ENCODE peak calls at places on chromosomes 1 and 21, in eight cellular contexts. J is H7, U is hepatocyte, H is breast epithelium, A is psoas muscle, L is cardiac muscle cell, V is brain microvascular endothelial cell, T is right lobe of liver. B is an unnamed sample.
A peak's percentile ranks its signal among the peaks of the same experiment; 100 is the strongest.

GRCh38 chr1:65814752-65815151 is 22.1 kb downstream of the PDE4B start:
- DNase-seq in J (no peak), U (no peak), H (no peak), A (no peak), L (no peak), V (no peak), T (no peak), B (no peak)

GRCh38 chr1:208162903-208163302 is 81.3 kb downstream of the PLXNA2 start:
- DNase-seq in J (no peak), U (no peak), H (no peak), A (peak; percentile 81), L (no peak), V (no peak), T (no peak), B (no peak)

GRCh38 chr1:204592246-204592948 is 76.2 kb downstream of the MDM4 start:
- DNase-seq in J (no peak), U (no peak), H (no peak), A (no peak), L (no peak), V (no peak), T (no peak), B (no peak)

GRCh38 chr1:3049905-3050304 is 19.1 kb upstream of the PRDM16 start:
- DNase-seq in J (peak; percentile 19), U (no peak), H (no peak), A (no peak), L (no peak), V (no peak), T (no peak), B (no peak)

GRCh38 chr1:51305371-51305823 is 25.0 kb downstream of the TTC39A start:
- DNase-seq in J (peak; percentile 71), U (peak; percentile 53), H (no peak), A (no peak), L (no peak), V (no peak), T (peak; percentile 56), B (no peak)

GRCh38 chr1:60974524-60974923 is 107.8 kb upstream of the NFIA start:
- DNase-seq in J (peak; percentile 22), U (no peak), H (no peak), A (no peak), L (no peak), V (no peak), T (no peak), B (no peak)

GRCh38 chr1:178393370-178393769 is 103.4 kb downstream of the CLEC20A start:
- DNase-seq in J (no peak), U (no peak), H (no peak), A (no peak), L (no peak), V (no peak), T (no peak), B (no peak)

GRCh38 chr1:178094752-178095645 is 1.1 kb downstream of the RASAL2 start:
- DNase-seq in J (no peak), U (no peak), H (no peak), A (no peak), L (no peak), V (peak; percentile 35), T (no peak), B (peak; percentile 68)

GRCh38 chr1:92478393-92478792 is 8.3 kb downstream of the GFI1 start:
- DNase-seq in J (no peak), U (no peak), H (no peak), A (no peak), L (no peak), V (no peak), T (no peak), B (no peak)

GRCh38 chr1:232553050-232553754 is 76.7 kb downstream of the SIPA1L2 start:
- DNase-seq in J (no peak), U (peak; percentile 66), H (peak; percentile 25), A (peak; percentile 87), L (peak; percentile 77), V (peak; percentile 31), T (peak; percentile 60), B (no peak)

GRCh38 chr1:39509360-39510009 is 18.0 kb downstream of the BMP8A start:
- DNase-seq in J (peak; percentile 21), U (no peak), H (no peak), A (peak; percentile 67), L (no peak), V (peak; percentile 23), T (no peak), B (no peak)

GRCh38 chr1:41387667-41388091 is 26.4 kb downstream of the FOXO6 start:
- DNase-seq in J (peak; percentile 95), U (peak; percentile 88), H (peak; percentile 83), A (peak; percentile 83), L (peak; percentile 93), V (peak; percentile 14), T (no peak), B (peak; percentile 75)
- H3K4me3 ChIP-seq in J (no peak overlapping the region), U (no peak overlapping the region), H (no peak overlapping the region), A (no peak overlapping the region), L (no peak overlapping the region), V (no peak overlapping the region), T (no peak overlapping the region), B (no peak overlapping the region)

DNA sequence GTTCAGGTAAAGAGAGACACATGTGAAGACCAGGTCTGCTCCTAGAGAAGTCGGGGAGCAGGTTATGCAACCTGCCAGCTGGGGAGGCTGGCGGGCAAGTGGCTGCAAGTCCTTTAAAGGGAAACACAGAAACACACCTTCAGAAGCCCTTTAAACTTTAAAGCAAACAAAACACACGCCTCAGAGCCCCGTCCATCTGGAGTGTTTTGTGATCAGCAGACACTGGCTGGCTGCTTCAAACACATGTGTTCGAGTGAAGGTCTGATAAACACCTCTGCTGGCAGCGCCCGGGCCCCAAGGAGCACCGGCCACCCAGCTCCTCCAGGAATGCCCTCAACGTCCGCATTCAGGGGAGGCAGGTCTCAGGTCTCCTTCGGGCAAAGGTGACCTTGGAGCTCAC is 15.2 kb downstream of the RIPK4 start:
- DNase-seq in J (peak; percentile 55), U (peak; percentile 63), H (peak; percentile 82), A (no peak), L (no peak), V (no peak), T (no peak), B (peak; percentile 71)
- H3K36me3 ChIP-seq in J (no peaks in the 10 kb centered on the region), U (no peaks in the 10 kb centered on the region), H (no peaks in the 10 kb centered on the region), A (no peaks in the 10 kb centered on the region), L (no peaks in the 10 kb centered on the region), V (no peaks in the 10 kb centered on the region), T (no peaks in the 10 kb centered on the region), B (peaks cover 65% of the 10 kb centered on the region)

GRCh38 chr1:111448918-111449702 is at the start of the genes ATP5PB and WDR77:
- DNase-seq in J (peak; percentile 95), U (peak; percentile 99), H (peak; percentile 96), A (peak; percentile 97), L (peak; percentile 100), V (peak; percentile 97), T (peak; percentile 97), B (peak; percentile 92)
- H3K4me3 ChIP-seq in J (peak within 1 kb of the TSS; percentile 99), U (peak within 1 kb of the TSS; percentile 45), H (peak within 1 kb of the TSS; percentile 81), A (peak within 1 kb of the TSS; percentile 86), L (peak within 1 kb of the TSS; percentile 88), V (peak within 1 kb of the TSS; percentile 100), T (peak within 1 kb of the TSS; percentile 92), B (peak within 1 kb of the TSS; percentile 85)

DNA sequence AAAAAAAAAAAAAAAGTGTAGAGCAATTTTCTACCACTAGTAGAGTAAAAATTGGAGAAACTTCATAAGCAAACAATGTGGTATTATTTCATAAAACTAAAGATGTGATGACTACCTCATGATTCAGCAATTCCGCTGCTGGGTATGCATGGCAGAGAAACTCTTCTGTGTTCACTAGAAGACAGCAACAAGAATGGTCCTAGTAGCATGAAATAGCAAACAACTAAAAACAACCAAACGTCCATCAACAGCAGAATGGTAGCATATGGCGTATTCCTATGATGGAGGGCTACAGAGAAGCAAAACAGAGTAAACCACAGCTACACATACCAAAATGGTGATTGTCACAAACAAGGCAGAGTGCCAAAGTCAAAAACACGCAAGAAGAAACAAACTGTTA is 18.9 kb downstream of the HTR1D start:
- DNase-seq in J (no peak), U (no peak), H (no peak), A (no peak), L (no peak), V (peak; percentile 92), T (no peak), B (peak; percentile 42)
- H3K36me3 ChIP-seq in J (no peaks in the 10 kb centered on the region), U (no peaks in the 10 kb centered on the region), H (no peaks in the 10 kb centered on the region), A (no peaks in the 10 kb centered on the region), L (no peaks in the 10 kb centered on the region), V (no peaks in the 10 kb centered on the region), T (no peaks in the 10 kb centered on the region), B (no peaks in the 10 kb centered on the region)

GRCh38 chr1:85577421-85578320 is 2.9 kb upstream of the CCN1 start:
- DNase-seq in J (peak; percentile 41), U (peak; percentile 65), H (peak; percentile 36), A (peak; percentile 66), L (peak; percentile 56), V (peak; percentile 83), T (no peak), B (no peak)
- H3K4me3 ChIP-seq in J (peak overlapping the region; percentile 78), U (peak overlapping the region; percentile 92), H (peak overlapping the region; percentile 73), A (peak overlapping the region; percentile 76), L (peak overlapping the region; percentile 68), V (peak overlapping the region; percentile 84), T (peak overlapping the region; percentile 69), B (peak overlapping the region; percentile 74)

DNA sequence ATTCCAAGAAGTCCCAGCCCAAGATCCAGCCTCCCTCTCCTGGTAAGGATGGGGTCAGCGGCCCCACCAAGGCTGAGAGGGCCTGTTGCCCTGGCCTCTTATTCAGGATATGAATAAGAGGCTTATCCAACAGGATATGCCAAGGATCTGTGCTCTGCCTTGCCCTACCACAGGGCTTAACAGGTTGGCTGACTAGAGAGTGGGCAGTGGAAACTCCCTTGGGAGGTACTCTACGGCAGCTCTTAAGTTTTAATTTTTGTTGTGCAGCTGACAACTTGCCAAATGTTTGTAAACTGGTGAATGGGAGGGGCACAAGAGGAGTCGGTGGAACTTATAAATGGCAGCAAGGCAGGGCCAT is 16.5 kb upstream of the PIGV start:
- DNase-seq in J (no peak), U (no peak), H (no peak), A (no peak), L (no peak), V (no peak), T (no peak), B (no peak)
- H3K36me3 ChIP-seq in J (peaks cover 75% of the 10 kb centered on the region), U (peaks cover 5% of the 10 kb centered on the region), H (peaks cover 19% of the 10 kb centered on the region), A (peaks cover 97% of the 10 kb centered on the region), L (peaks cover 91% of the 10 kb centered on the region), V (peaks cover 82% of the 10 kb centered on the region), T (peaks cover 31% of the 10 kb centered on the region), B (peaks cover 22% of the 10 kb centered on the region)